ENCODE peak calls at places on chromosomes 16 and 17, in ten cellular contexts. One of them, this sample, is unnamed.

GRCh38 chr16:68179196-68179795 is 56.6 kb downstream of the ESRP2 start:
- DNase-seq in natural killer cell: no peak
- DNase-seq in adrenal gland: no peak
- DNase-seq in GM23338: no peak
- DNase-seq in GM06990: no peak
- DNase-seq in neural crest cell: no peak
- DNase-seq in GM13976: no peak
- DNase-seq in prostate gland: no peak
- DNase-seq in IMR-90: peak; percentile 31
- DNase-seq in fibroblast of mammary gland: peak; percentile 15
- DNase-seq in this sample: no peak

GRCh38 chr16:11326737-11327276 is 18.5 kb upstream of the RMI2 start:
- DNase-seq in GM23338: no peak
- DNase-seq in natural killer cell: no peak
- DNase-seq in adrenal gland: no peak
- DNase-seq in IMR-90: no peak
- DNase-seq in fibroblast of mammary gland: no peak
- DNase-seq in GM06990: no peak
- DNase-seq in prostate gland: no peak
- DNase-seq in neural crest cell: no peak
- DNase-seq in GM13976: no peak
- DNase-seq in this sample: no peak

GRCh38 chr16:31390504-31391043 is 2.6 kb upstream of the ITGAD start:
- DNase-seq in GM23338: no peak
- DNase-seq in adrenal gland: no peak
- DNase-seq in GM13976: no peak
- DNase-seq in GM06990: no peak
- DNase-seq in prostate gland: no peak
- DNase-seq in neural crest cell: no peak
- DNase-seq in natural killer cell: no peak
- DNase-seq in IMR-90: no peak
- DNase-seq in fibroblast of mammary gland: no peak
- DNase-seq in this sample: no peak

GRCh38 chr17:80034977-80035686 is 540 bp downstream of the TBC1D16 start:
- DNase-seq in IMR-90: peak; percentile 43
- DNase-seq in GM13976: peak; percentile 61
- DNase-seq in prostate gland: no peak
- DNase-seq in natural killer cell: peak; percentile 48
- DNase-seq in GM06990: no peak
- DNase-seq in GM23338: peak; percentile 70
- DNase-seq in fibroblast of mammary gland: peak; percentile 41
- DNase-seq in neural crest cell: peak; percentile 18
- DNase-seq in adrenal gland: peak; percentile 47
- DNase-seq in this sample: no peak

GRCh38 chr17:68302066-68302564 is 10.8 kb downstream of the ARSG start:
- DNase-seq in GM23338: no peak
- DNase-seq in IMR-90: peak; percentile 42
- DNase-seq in adrenal gland: peak; percentile 36
- DNase-seq in prostate gland: no peak
- DNase-seq in GM13976: no peak
- DNase-seq in GM06990: no peak
- DNase-seq in natural killer cell: no peak
- DNase-seq in neural crest cell: no peak
- DNase-seq in fibroblast of mammary gland: no peak
- DNase-seq in this sample: no peak

GRCh38 chr16:2278272-2278608 is 10.3 kb upstream of the RNPS1 start:
- DNase-seq in neural crest cell: no peak
- DNase-seq in prostate gland: no peak
- DNase-seq in natural killer cell: no peak
- DNase-seq in adrenal gland: no peak
- DNase-seq in fibroblast of mammary gland: no peak
- DNase-seq in GM13976: no peak
- DNase-seq in IMR-90: no peak
- DNase-seq in GM23338: peak; percentile 74
- DNase-seq in GM06990: no peak
- DNase-seq in this sample: no peak

GRCh38 chr17:81867123-81867951 is 3.8 kb downstream of the ARHGDIA start:
- DNase-seq in GM23338: peak; percentile 73
- DNase-seq in neural crest cell: no peak
- DNase-seq in IMR-90: peak; percentile 52
- DNase-seq in GM13976: no peak
- DNase-seq in adrenal gland: peak; percentile 78
- DNase-seq in natural killer cell: no peak
- DNase-seq in GM06990: no peak
- DNase-seq in prostate gland: no peak
- DNase-seq in fibroblast of mammary gland: peak; percentile 63
- DNase-seq in this sample: no peak

GRCh38 chr17:63698886-63699637 is 863 bp downstream of the LIMD2 start:
- DNase-seq in neural crest cell: peak; percentile 32
- DNase-seq in GM06990: peak; percentile 90
- DNase-seq in natural killer cell: peak; percentile 84
- DNase-seq in GM13976: peak; percentile 86
- DNase-seq in GM23338: peak; percentile 65
- DNase-seq in IMR-90: peak; percentile 29
- DNase-seq in adrenal gland: peak; percentile 54
- DNase-seq in fibroblast of mammary gland: no peak
- DNase-seq in prostate gland: no peak
- DNase-seq in this sample: no peak

GRCh38 chr17:38743556-38744171 is 4.5 kb downstream of the PCGF2 start:
- DNase-seq in GM23338: peak; percentile 59
- DNase-seq in IMR-90: no peak
- DNase-seq in prostate gland: no peak
- DNase-seq in fibroblast of mammary gland: no peak
- DNase-seq in GM06990: no peak
- DNase-seq in adrenal gland: no peak
- DNase-seq in GM13976: no peak
- DNase-seq in neural crest cell: no peak
- DNase-seq in natural killer cell: no peak
- DNase-seq in this sample: no peak

GRCh38 chr16:85749686-85750020 is 1.2 kb downstream of the C16orf74 start:
- DNase-seq in neural crest cell: no peak
- DNase-seq in fibroblast of mammary gland: no peak
- DNase-seq in GM06990: no peak
- DNase-seq in GM23338: no peak
- DNase-seq in prostate gland: no peak
- DNase-seq in adrenal gland: no peak
- DNase-seq in GM13976: no peak
- DNase-seq in natural killer cell: no peak
- DNase-seq in IMR-90: no peak
- DNase-seq in this sample: no peak

GRCh38 chr17:27382025-27382424 is 74.2 kb upstream of the KSR1 start:
- DNase-seq in fibroblast of mammary gland: no peak
- DNase-seq in GM06990: no peak
- DNase-seq in GM13976: no peak
- DNase-seq in natural killer cell: no peak
- DNase-seq in prostate gland: no peak
- DNase-seq in neural crest cell: no peak
- DNase-seq in GM23338: no peak
- DNase-seq in IMR-90: no peak
- DNase-seq in adrenal gland: no peak
- DNase-seq in this sample: no peak

GRCh38 chr17:27385626-27386025 is 70.6 kb upstream of the KSR1 start:
- DNase-seq in neural crest cell: no peak
- DNase-seq in fibroblast of mammary gland: no peak
- DNase-seq in adrenal gland: no peak
- DNase-seq in prostate gland: no peak
- DNase-seq in natural killer cell: no peak
- DNase-seq in IMR-90: no peak
- DNase-seq in GM23338: no peak
- DNase-seq in GM06990: no peak
- DNase-seq in GM13976: no peak
- DNase-seq in this sample: no peak

GRCh38 chr17:27384721-27385120 is 71.5 kb upstream of the KSR1 start:
- DNase-seq in GM13976: no peak
- DNase-seq in fibroblast of mammary gland: peak; percentile 47
- DNase-seq in natural killer cell: no peak
- DNase-seq in GM06990: no peak
- DNase-seq in IMR-90: peak; percentile 41
- DNase-seq in neural crest cell: no peak
- DNase-seq in prostate gland: no peak
- DNase-seq in GM23338: no peak
- DNase-seq in adrenal gland: no peak
- DNase-seq in this sample: no peak

GRCh38 chr17:27386206-27387075 is 69.8 kb upstream of the KSR1 start:
- DNase-seq in adrenal gland: no peak
- DNase-seq in fibroblast of mammary gland: no peak
- DNase-seq in IMR-90: no peak
- DNase-seq in neural crest cell: no peak
- DNase-seq in natural killer cell: no peak
- DNase-seq in GM13976: no peak
- DNase-seq in prostate gland: no peak
- DNase-seq in GM06990: no peak
- DNase-seq in GM23338: no peak
- DNase-seq in this sample: no peak

DNA sequence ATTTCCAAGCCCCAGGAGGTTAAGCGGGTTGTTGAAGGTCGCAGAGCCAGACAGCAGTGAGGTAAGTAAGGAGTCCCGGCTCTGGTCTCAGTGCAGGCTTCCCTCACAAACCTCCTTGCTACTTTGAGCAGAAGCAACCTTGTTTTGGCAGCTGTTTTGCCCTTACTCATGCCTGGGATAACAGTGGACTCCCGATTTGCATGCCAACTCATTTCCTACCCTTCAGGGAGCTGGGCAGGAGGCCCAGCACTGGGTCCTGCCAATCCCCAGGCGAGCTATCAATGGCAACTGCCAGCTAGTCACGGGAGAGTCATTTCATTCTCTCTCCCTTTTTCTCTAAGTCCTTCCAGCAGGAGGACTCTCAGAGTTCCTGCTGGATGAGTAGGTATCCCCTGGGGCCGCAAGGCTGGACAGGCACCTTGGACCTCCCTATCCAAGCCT is 72.0 kb upstream of the KSR1 start:
- DNase-seq in GM13976: no peak
- DNase-seq in natural killer cell: no peak
- DNase-seq in GM23338: no peak
- DNase-seq in IMR-90: peak; percentile 96
- DNase-seq in neural crest cell: no peak
- DNase-seq in adrenal gland: peak; percentile 91
- DNase-seq in fibroblast of mammary gland: peak; percentile 92
- DNase-seq in prostate gland: peak; percentile 66
- DNase-seq in GM06990: no peak
- DNase-seq in this sample: no peak
- TF ChIP-seq CTCF in GM13976: no peak
- TF ChIP-seq CTCF in natural killer cell: no peak
- TF ChIP-seq CTCF in GM23338: no peak
- TF ChIP-seq CTCF in IMR-90: peak; percentile 16
- TF ChIP-seq CTCF in neural crest cell: no peak
- TF ChIP-seq CTCF in adrenal gland: no peak
- TF ChIP-seq CTCF in fibroblast of mammary gland: no peak
- TF ChIP-seq CTCF in prostate gland: no peak
- TF ChIP-seq CTCF in GM06990: no peak
- TF ChIP-seq CTCF in this sample: no peak

GRCh38 chr17:15944720-15945492 is at the start of gene ADORA2B:
- DNase-seq in GM23338: peak; percentile 83
- DNase-seq in fibroblast of mammary gland: peak; percentile 66
- DNase-seq in neural crest cell: peak; percentile 63
- DNase-seq in GM06990: peak; percentile 69
- DNase-seq in prostate gland: peak; percentile 28
- DNase-seq in IMR-90: peak; percentile 71
- DNase-seq in adrenal gland: peak; percentile 52
- DNase-seq in natural killer cell: peak; percentile 28
- DNase-seq in GM13976: peak; percentile 81
- DNase-seq in this sample: no peak
- TF ChIP-seq CTCF in GM23338: peak; percentile 75
- TF ChIP-seq CTCF in fibroblast of mammary gland: no peak
- TF ChIP-seq CTCF in neural crest cell: peak; percentile 59
- TF ChIP-seq CTCF in GM06990: no peak
- TF ChIP-seq CTCF in prostate gland: peak; percentile 51
- TF ChIP-seq CTCF in IMR-90: peak; percentile 70
- TF ChIP-seq CTCF in adrenal gland: peak; percentile 55
- TF ChIP-seq CTCF in natural killer cell: peak; percentile 21
- TF ChIP-seq CTCF in GM13976: peak; percentile 54
- TF ChIP-seq CTCF in this sample: peak; percentile 43

DNA sequence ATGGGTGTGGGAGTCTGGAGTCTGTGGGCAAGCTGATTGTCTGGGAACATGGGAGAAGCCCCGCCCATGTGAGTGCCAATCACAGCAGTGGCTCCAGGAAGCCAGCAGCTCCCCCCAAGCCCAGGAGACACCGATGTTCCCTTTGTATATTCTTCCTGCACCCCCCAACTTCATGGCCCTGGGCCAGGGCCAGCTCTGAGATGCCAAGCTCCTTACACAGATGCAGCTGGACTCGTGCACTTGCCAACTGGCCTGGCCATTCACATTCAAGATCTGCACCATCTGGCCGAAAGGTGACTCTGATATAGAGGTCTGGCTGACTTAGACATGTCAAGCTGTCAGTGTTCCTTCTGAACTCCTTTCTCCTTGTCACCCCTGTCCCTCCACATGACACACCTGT is 50.5 kb downstream of the CACNG5 start:
- DNase-seq in adrenal gland: no peak
- DNase-seq in IMR-90: peak; percentile 2
- DNase-seq in natural killer cell: no peak
- DNase-seq in prostate gland: no peak
- DNase-seq in GM23338: no peak
- DNase-seq in fibroblast of mammary gland: no peak
- DNase-seq in GM13976: no peak
- DNase-seq in GM06990: no peak
- DNase-seq in neural crest cell: no peak
- DNase-seq in this sample: no peak
- TF ChIP-seq CTCF in adrenal gland: no peak
- TF ChIP-seq CTCF in IMR-90: no peak
- TF ChIP-seq CTCF in natural killer cell: no peak
- TF ChIP-seq CTCF in prostate gland: no peak
- TF ChIP-seq CTCF in GM23338: no peak
- TF ChIP-seq CTCF in fibroblast of mammary gland: no peak
- TF ChIP-seq CTCF in GM13976: no peak
- TF ChIP-seq CTCF in GM06990: no peak
- TF ChIP-seq CTCF in neural crest cell: no peak
- TF ChIP-seq CTCF in this sample: no peak

DNA sequence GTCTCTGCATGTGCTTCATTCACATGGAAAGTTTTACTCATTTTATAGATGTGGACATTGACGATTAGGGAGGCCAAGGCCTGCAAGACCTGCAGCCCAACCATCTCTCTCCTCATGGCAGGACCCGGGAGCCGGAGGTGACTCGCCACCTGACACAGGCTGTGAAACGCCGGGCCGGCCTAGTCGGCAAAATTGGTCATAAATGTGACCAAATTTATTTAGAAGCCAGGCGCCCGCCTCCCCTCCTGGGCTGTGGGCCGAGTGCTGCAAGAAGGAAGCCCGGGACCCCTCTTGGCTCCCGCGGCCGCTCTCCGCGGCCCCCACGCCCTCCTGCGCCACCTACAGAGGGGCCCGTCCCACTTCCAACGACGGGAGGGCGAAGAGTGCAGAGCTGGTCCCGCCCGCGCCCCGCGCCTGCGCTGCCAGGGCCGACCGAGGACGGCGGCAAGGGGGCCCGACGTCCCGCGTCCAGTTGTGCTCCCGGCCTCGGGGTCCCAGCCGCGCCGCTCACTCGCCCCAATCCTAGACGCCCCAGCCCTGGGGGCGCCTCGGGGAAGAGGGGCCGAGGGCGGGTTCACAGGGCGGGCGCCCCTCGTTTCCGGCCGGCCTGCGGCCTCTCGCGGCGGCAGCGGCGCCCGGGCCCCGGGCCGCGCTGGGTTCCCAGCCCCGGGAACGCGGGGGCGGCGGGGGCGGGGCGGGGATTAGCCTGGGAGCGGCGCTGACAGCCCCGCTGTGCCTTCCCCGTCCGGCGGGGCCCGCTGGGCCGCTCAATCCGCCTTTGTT is 47.5 kb downstream of the WNT3 start:
- DNase-seq in adrenal gland: peak; percentile 45
- DNase-seq in prostate gland: no peak
- DNase-seq in neural crest cell: peak; percentile 56
- DNase-seq in GM13976: peak; percentile 60
- DNase-seq in IMR-90: peak; percentile 23
- DNase-seq in fibroblast of mammary gland: peak; percentile 47
- DNase-seq in GM23338: peak; percentile 68
- DNase-seq in natural killer cell: no peak
- DNase-seq in GM06990: no peak
- DNase-seq in this sample: no peak
- TF ChIP-seq CTCF in adrenal gland: no peak
- TF ChIP-seq CTCF in prostate gland: no peak
- TF ChIP-seq CTCF in neural crest cell: peak; percentile 17
- TF ChIP-seq CTCF in GM13976: no peak
- TF ChIP-seq CTCF in IMR-90: no peak
- TF ChIP-seq CTCF in fibroblast of mammary gland: no peak
- TF ChIP-seq CTCF in GM23338: peak; percentile 35
- TF ChIP-seq CTCF in natural killer cell: no peak
- TF ChIP-seq CTCF in GM06990: no peak
- TF ChIP-seq CTCF in this sample: no peak